ENCODE peak calls at places on chromosomes 13 and 19, in four cellular contexts. One of them, this sample, is unnamed.

GRCh38 chr19:33511346-33511745 is 10.2 kb downstream of the PEPD start:
- DNase-seq in astrocyte: no peak
- DNase-seq in IMR-90: no peak
- DNase-seq in fibroblast of lung: no peak
- DNase-seq in this sample: no peak

GRCh38 chr13:96996886-96997285 is 2.6 kb upstream of the OXGR1 start:
- DNase-seq in fibroblast of lung: no peak
- DNase-seq in IMR-90: no peak
- DNase-seq in astrocyte: no peak
- DNase-seq in this sample: no peak

GRCh38 chr19:18657590-18658365 is 20.9 kb downstream of the KLHL26 start:
- DNase-seq in IMR-90: peak; percentile 91
- DNase-seq in astrocyte: peak; percentile 91
- DNase-seq in fibroblast of lung: peak; percentile 92
- DNase-seq in this sample: peak; percentile 56

GRCh38 chr13:48978942-48979601 is 3.4 kb downstream of the FNDC3A start:
- DNase-seq in astrocyte: no peak
- DNase-seq in IMR-90: no peak
- DNase-seq in fibroblast of lung: no peak
- DNase-seq in this sample: no peak

GRCh38 chr13:93450226-93450625 is 223.6 kb downstream of the GPC6 start:
- DNase-seq in astrocyte: peak; percentile 75
- DNase-seq in fibroblast of lung: peak; percentile 71
- DNase-seq in IMR-90: peak; percentile 73
- DNase-seq in this sample: no peak

GRCh38 chr13:36428083-36428482 is 4.2 kb upstream of the CCNA1 start:
- DNase-seq in IMR-90: no peak
- DNase-seq in fibroblast of lung: no peak
- DNase-seq in astrocyte: peak; percentile 16
- DNase-seq in this sample: no peak

GRCh38 chr13:28636677-28637317 is 22.1 kb upstream of the POMP start:
- DNase-seq in astrocyte: peak; percentile 61
- DNase-seq in fibroblast of lung: peak; percentile 75
- DNase-seq in IMR-90: peak; percentile 89
- DNase-seq in this sample: peak; percentile 76

GRCh38 chr19:16612631-16613030 is 15.4 kb downstream of the MED26 start:
- DNase-seq in astrocyte: no peak
- DNase-seq in IMR-90: no peak
- DNase-seq in fibroblast of lung: no peak
- DNase-seq in this sample: no peak

GRCh38 chr13:27770809-27771208 is 21.5 kb upstream of the GSX1 start:
- DNase-seq in astrocyte: no peak
- DNase-seq in fibroblast of lung: peak; percentile 11
- DNase-seq in IMR-90: peak; percentile 13
- DNase-seq in this sample: peak; percentile 75

GRCh38 chr13:25902946-25903345 is 148.9 kb downstream of the SHISA2 start:
- DNase-seq in fibroblast of lung: no peak
- DNase-seq in astrocyte: no peak
- DNase-seq in IMR-90: no peak
- DNase-seq in this sample: no peak

GRCh38 chr19:13022111-13022858 is 27.0 kb downstream of the NFIX start:
- DNase-seq in IMR-90: peak; percentile 76
- DNase-seq in astrocyte: peak; percentile 64
- DNase-seq in fibroblast of lung: peak; percentile 66
- DNase-seq in this sample: no peak

GRCh38 chr13:98584668-98585397 is 7.9 kb upstream of the STK24 start:
- DNase-seq in astrocyte: no peak
- DNase-seq in IMR-90: no peak
- DNase-seq in fibroblast of lung: peak; percentile 44
- DNase-seq in this sample: no peak

GRCh38 chr19:12880551-12881171 is 588 bp downstream of the DNASE2 start:
- DNase-seq in IMR-90: peak; percentile 6
- DNase-seq in astrocyte: peak; percentile 6
- DNase-seq in fibroblast of lung: peak; percentile 17
- DNase-seq in this sample: peak; percentile 66

GRCh38 chr19:4547303-4548237 is 7.7 kb upstream of the LRG1 start:
- DNase-seq in fibroblast of lung: peak; percentile 14
- DNase-seq in astrocyte: no peak
- DNase-seq in IMR-90: no peak
- DNase-seq in this sample: peak; percentile 68

GRCh38 chr19:16168465-16169081 is 4.8 kb downstream of the CIB3 start:
- DNase-seq in IMR-90: peak; percentile 50
- DNase-seq in fibroblast of lung: no peak
- DNase-seq in astrocyte: peak; percentile 23
- DNase-seq in this sample: peak; percentile 70

GRCh38 chr19:6023085-6023682 is 45.2 kb upstream of the RANBP3 start:
- DNase-seq in IMR-90: peak; percentile 71
- DNase-seq in fibroblast of lung: peak; percentile 33
- DNase-seq in astrocyte: peak; percentile 31
- DNase-seq in this sample: no peak
- H2AFZ ChIP-seq in IMR-90: peak overlapping the region; percentile 91
- H2AFZ ChIP-seq in fibroblast of lung: peak overlapping the region; percentile 61
- H2AFZ ChIP-seq in astrocyte: peak overlapping the region; percentile 76
- H2AFZ ChIP-seq in this sample: no peak overlapping the region

DNA sequence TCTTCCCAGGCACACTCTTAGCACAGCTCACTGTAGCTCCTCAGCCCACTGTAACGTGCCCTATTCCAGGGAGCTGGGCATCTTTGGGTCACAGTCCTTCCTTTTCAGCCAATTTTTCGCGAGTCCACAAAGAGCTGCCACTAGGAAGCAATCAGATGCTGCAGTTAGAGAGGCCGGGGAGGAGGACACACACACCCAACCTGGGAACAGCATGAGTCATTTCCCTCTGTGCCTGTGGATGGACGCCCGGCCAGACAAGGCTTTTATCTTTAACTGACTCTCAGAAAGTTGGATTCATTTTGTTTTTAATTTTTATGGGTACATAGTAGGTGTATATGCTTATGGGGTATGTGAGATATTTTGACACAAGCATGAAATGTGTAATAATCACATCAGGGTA is 918.6 kb downstream of the UQCRFS1 start:
- DNase-seq in IMR-90: no peak
- DNase-seq in fibroblast of lung: no peak
- DNase-seq in astrocyte: peak; percentile 65
- DNase-seq in this sample: no peak
- H3K9ac ChIP-seq in IMR-90: no peak overlapping the region
- H3K9ac ChIP-seq in fibroblast of lung: no peak overlapping the region
- H3K9ac ChIP-seq in astrocyte: no peak overlapping the region
- H3K9ac ChIP-seq in this sample: no peak overlapping the region

GRCh38 chr19:8335343-8336071 is 7.6 kb downstream of the KANK3 start:
- DNase-seq in IMR-90: no peak
- DNase-seq in fibroblast of lung: no peak
- DNase-seq in astrocyte: no peak
- DNase-seq in this sample: peak; percentile 49
- H2AFZ ChIP-seq in IMR-90: peak overlapping the region; percentile 72
- H2AFZ ChIP-seq in fibroblast of lung: no peak overlapping the region
- H2AFZ ChIP-seq in astrocyte: peak overlapping the region; percentile 34
- H2AFZ ChIP-seq in this sample: no peak overlapping the region

DNA sequence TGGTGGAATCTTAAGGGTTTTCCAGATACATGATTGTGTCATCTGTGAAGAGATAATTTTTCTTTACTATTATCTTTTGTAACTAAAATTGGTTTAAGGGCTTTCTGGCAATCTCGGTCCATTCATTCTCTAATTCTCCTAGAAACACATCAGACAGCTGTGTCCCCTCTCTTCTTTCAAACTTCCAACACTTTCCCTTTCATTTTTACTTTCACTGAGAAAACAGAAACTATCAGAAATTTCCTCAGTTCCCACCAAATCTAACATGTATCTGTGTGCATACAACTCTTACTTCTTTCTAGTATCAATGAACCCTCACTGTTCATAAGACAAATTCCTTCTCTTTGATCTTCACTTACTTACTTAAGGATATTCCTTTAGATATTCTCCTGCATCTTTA is 40.2 kb downstream of the KCNRG start:
- DNase-seq in fibroblast of lung: peak; percentile 12
- DNase-seq in IMR-90: no peak
- DNase-seq in astrocyte: no peak
- DNase-seq in this sample: no peak
- H3K9ac ChIP-seq in fibroblast of lung: no peak overlapping the region
- H3K9ac ChIP-seq in IMR-90: no peak overlapping the region
- H3K9ac ChIP-seq in astrocyte: no peak overlapping the region
- H3K9ac ChIP-seq in this sample: no peak overlapping the region

GRCh38 chr19:11408591-11408990 is 10.5 kb downstream of the RGL3 start:
- DNase-seq in astrocyte: no peak
- DNase-seq in IMR-90: no peak
- DNase-seq in fibroblast of lung: no peak
- DNase-seq in this sample: no peak

GRCh38 chr19:11400695-11401291 is 16.7 kb upstream of the EPOR start:
- DNase-seq in IMR-90: no peak
- DNase-seq in fibroblast of lung: no peak
- DNase-seq in astrocyte: no peak
- DNase-seq in this sample: no peak

GRCh38 chr19:11401808-11402543 is 17.1 kb downstream of the RGL3 start:
- DNase-seq in IMR-90: no peak
- DNase-seq in fibroblast of lung: no peak
- DNase-seq in astrocyte: no peak
- DNase-seq in this sample: no peak

GRCh38 chr19:11405846-11406643 is 13.1 kb downstream of the RGL3 start:
- DNase-seq in astrocyte: no peak
- DNase-seq in fibroblast of lung: no peak
- DNase-seq in IMR-90: no peak
- DNase-seq in this sample: no peak

GRCh38 chr19:11404588-11405258 is 14.4 kb downstream of the RGL3 start:
- DNase-seq in IMR-90: no peak
- DNase-seq in fibroblast of lung: no peak
- DNase-seq in astrocyte: no peak
- DNase-seq in this sample: no peak
- H2AFZ ChIP-seq in IMR-90: peak overlapping the region; percentile 63
- H2AFZ ChIP-seq in fibroblast of lung: no peak overlapping the region
- H2AFZ ChIP-seq in astrocyte: no peak overlapping the region
- H2AFZ ChIP-seq in this sample: no peak overlapping the region

This sample was measured in Karpas-422.